ENCODE peak calls at places on chromosomes 7 and 10, in four cellular contexts. F is epithelial cell of esophagus, U is bronchial epithelial cell, P is AG09309. O is an unnamed sample.

GRCh38 chr7:1809601-1810258 is 139.7 kb downstream of the ELFN1 start:
- DNase-seq in F (no peak), U (no peak), P (no peak), O (peak; percentile 77)

GRCh38 chr7:94307399-94308048 is 87.2 kb upstream of the COL1A2 start:
- DNase-seq in F (peak; percentile 55), U (peak; percentile 22), P (no peak), O (no peak)

GRCh38 chr10:126400641-126401040 is 12.4 kb upstream of the ADAM12 start:
- DNase-seq in F (no peak), U (no peak), P (no peak), O (no peak)

GRCh38 chr10:79459243-79459642 is 13.8 kb upstream of the ZCCHC24 start:
- DNase-seq in F (no peak), U (no peak), P (no peak), O (no peak)

GRCh38 chr10:122054046-122055025 is 65.4 kb downstream of the TACC2 start:
- DNase-seq in F (peak; percentile 79), U (peak; percentile 65), P (no peak), O (peak; percentile 91)

GRCh38 chr10:125983161-125983560 is 86.8 kb downstream of the FANK1 start:
- DNase-seq in F (no peak), U (no peak), P (no peak), O (no peak)

GRCh38 chr10:106991084-106991483 is 173.4 kb downstream of the SORCS1 start:
- DNase-seq in F (no peak), U (no peak), P (no peak), O (no peak)

GRCh38 chr10:4721994-4722753 is 103.8 kb upstream of the AKR1E2 start:
- DNase-seq in F (peak; percentile 96), U (peak; percentile 92), P (peak; percentile 78), O (peak; percentile 85)

GRCh38 chr7:2517004-2517403 is 2.6 kb upstream of the LFNG start:
- DNase-seq in F (peak; percentile 69), U (peak; percentile 67), P (peak; percentile 77), O (no peak)

GRCh38 chr10:63409465-63410027 is 56.2 kb downstream of the JMJD1C start:
- DNase-seq in F (peak; percentile 38), U (peak; percentile 53), P (no peak), O (no peak)

DNA sequence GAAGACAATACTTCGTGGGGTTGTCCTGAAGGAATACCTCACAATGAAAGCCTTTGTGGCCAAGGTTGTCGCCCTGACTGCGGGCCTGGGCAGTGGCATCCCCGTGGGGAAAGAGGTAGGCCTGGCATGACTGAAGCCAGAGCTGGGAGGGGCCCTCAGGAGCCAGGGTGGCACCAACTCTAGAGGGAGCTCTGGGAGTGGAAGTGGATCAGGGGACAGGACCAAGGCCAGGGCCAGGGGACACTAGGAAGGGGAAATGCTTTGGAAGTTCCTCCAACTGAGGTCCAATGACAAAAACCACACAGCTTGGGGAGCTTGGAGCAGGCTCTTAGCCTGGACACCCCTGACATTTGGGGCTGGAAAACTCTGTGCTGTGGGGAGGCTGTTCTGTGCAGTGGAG is 5.8 kb downstream of the CLCN1 start:
- DNase-seq in F (peak; percentile 33), U (no peak), P (no peak), O (no peak)
- TF ChIP-seq CTCF in F (peak; percentile 30), U (peak; percentile 52), P (peak; percentile 21), O (no peak)

GRCh38 chr10:32980242-32980557 is 22.2 kb upstream of the ITGB1 start:
- DNase-seq in F (no peak), U (no peak), P (no peak), O (no peak)
- H3K4me3 ChIP-seq in F (no peak overlapping the region), U (no peak overlapping the region), P (peak overlapping the region; percentile 15), O (no peak overlapping the region)

GRCh38 chr7:43034535-43035002 is 77.9 kb upstream of the HECW1 start:
- DNase-seq in F (no peak), U (no peak), P (no peak), O (no peak)
- TF ChIP-seq CTCF in F (no peak), U (no peak), P (no peak), O (no peak)

DNA sequence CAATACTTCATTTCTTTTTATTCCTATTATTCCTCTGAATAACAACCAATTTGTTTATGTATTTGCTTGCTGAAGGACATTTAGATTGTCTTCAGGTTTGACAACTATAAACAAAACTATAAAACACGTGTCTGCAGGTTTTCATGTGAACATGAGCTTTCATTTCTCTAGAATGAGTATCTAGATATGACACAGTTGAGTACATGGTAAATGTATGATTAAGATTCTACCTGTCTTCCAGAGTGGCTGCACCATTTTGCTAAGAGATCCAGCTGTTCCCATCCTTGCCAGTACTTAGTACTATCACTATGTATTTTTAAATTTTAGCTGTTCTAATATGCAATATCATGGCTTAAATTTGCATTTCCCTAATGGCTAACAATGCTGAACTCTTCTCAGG is 10.1 kb downstream of the MCMBP start:
- DNase-seq in F (no peak), U (no peak), P (no peak), O (no peak)
- H3K4me3 ChIP-seq in F (no peak overlapping the region), U (no peak overlapping the region), P (no peak overlapping the region), O (no peak overlapping the region)

DNA sequence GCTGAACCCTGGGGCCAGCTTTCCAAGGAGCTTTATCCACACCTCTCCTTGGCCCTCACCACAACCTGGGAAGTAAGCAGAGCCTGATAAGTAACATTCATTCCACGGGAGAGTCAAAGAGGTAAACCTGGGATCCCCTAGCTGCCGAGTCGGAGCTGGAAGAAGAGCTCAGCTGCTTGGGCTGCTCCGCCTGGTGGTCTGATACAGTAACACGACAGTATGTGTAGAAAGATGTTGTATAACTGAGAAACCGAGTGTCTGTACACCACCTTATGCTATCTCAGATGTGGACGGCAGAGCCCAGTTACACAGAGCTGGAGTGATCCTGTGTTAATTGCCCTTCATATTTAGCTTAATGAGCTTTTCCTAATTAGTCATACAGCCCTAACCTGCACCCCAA is 151.3 kb upstream of the KMT2E start:
- DNase-seq in F (no peak), U (no peak), P (no peak), O (no peak)
- TF ChIP-seq CTCF in F (peak; percentile 20), U (no peak), P (peak; percentile 39), O (no peak)

GRCh38 chr10:71598673-71599072 is 120.9 kb downstream of the C10orf105 start:
- DNase-seq in F (no peak), U (no peak), P (peak; percentile 37), O (peak; percentile 90)

GRCh38 chr10:71599518-71599917 is 120.1 kb downstream of the C10orf105 start:
- DNase-seq in F (no peak), U (no peak), P (no peak), O (no peak)

GRCh38 chr10:71596127-71596526 is 123.5 kb downstream of the C10orf105 start:
- DNase-seq in F (no peak), U (no peak), P (no peak), O (no peak)

GRCh38 chr10:71596759-71597158 is 122.8 kb downstream of the C10orf105 start:
- DNase-seq in F (no peak), U (no peak), P (no peak), O (no peak)

GRCh38 chr10:71597821-71598498 is 121.6 kb downstream of the C10orf105 start:
- DNase-seq in F (no peak), U (no peak), P (no peak), O (peak; percentile 77)
- H3K4me3 ChIP-seq in F (no peak overlapping the region), U (no peak overlapping the region), P (no peak overlapping the region), O (no peak overlapping the region)

DNA sequence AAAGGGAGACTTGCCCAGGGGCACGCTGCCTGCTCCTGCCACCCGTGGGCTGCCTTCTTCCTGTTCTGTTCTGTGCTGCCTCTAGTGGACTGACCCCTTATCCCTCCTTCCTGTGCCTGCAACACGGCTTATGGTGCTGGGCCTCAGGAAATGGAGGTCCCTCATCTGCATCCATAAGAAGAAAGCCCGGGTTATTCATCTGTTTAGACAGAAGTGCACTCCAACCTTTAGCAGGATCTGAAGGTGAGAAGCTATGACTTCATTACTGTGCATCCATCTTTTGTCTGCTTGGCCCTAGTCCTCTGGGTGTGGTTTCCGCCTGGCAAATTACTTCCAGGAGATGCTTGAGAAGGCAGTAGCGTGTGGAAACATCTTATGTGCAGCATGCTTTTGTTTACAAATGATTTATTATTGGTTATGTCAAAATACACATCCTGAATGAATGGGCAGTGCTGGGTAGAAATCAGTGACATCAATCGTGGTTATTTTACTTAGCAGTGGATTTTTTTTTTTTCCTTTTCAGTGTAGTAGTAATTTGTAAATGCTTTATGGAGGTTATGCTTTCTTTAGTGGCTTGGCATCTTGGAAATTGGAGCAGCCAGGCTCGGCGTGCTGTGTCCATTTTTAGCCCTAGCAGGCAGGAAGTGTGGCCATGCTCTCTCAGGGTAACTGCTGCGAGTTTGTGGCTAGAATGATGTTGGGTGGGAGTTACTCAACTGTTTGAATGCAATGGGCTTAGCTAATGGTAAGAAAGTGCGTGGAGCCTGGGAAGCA is 12.7 kb downstream of the PTPRE start:
- DNase-seq in F (no peak), U (peak; percentile 33), P (peak; percentile 79), O (peak; percentile 81)
- TF ChIP-seq CTCF in F (peak; percentile 5), U (peak; percentile 44), P (peak; percentile 46), O (no peak)

GRCh38 chr7:35261476-35262285 is 7.8 kb upstream of the TBX20 start:
- DNase-seq in F (no peak), U (no peak), P (no peak), O (no peak)
- H3K4me3 ChIP-seq in F (no peak overlapping the region), U (no peak overlapping the region), P (no peak overlapping the region), O (no peak overlapping the region)

GRCh38 chr7:78090616-78091015 is 292.0 kb downstream of the PHTF2 start:
- DNase-seq in F (peak; percentile 24), U (peak; percentile 10), P (no peak), O (no peak)

GRCh38 chr7:78099715-78100477 is 301.3 kb downstream of the PHTF2 start:
- DNase-seq in F (peak; percentile 69), U (peak; percentile 57), P (peak; percentile 84), O (no peak)

DNA sequence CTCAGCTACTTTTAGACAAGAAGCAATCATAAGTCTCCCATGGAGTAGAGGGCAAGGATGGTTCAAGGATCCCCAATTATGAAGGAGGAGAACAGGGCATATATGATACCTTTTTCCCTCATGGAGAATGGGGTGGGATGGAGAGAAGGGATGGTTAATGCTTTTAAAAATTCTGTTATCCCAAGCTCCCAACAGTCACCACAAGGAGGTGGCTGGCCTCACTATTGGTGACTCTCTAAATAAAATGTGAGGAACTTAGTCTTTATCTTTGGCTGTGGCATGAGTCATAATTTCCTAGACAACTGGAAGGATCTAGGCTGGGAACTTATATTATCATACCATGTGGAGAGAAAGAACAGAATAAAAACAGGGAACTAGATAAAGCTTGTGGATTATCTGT is 297.0 kb downstream of the PHTF2 start:
- DNase-seq in F (peak; percentile 25), U (peak; percentile 28), P (peak; percentile 61), O (no peak)
- TF ChIP-seq CTCF in F (no peak), U (no peak), P (peak; percentile 51), O (no peak)

GRCh38 chr10:90350122-90350521 is 507.7 kb downstream of the HTR7 start:
- DNase-seq in F (no peak), U (no peak), P (no peak), O (no peak)
- H3K4me3 ChIP-seq in F (no peak overlapping the region), U (no peak overlapping the region), P (no peak overlapping the region), O (no peak overlapping the region)